ENCODE peak calls at places on chromosomes 7 and 10, in five cellular contexts. R is lower lobe of right lung, D is astrocyte of the cerebellum, G is left ventricle myocardium inferior, J is AG04450. P is an unnamed sample.

GRCh38 chr7:76294344-76295024 is 8.0 kb upstream of the HSPB1 start:
- DNase-seq in R (peak; percentile 96), D (peak; percentile 91), G (peak; percentile 98), J (peak; percentile 83), P (peak; percentile 96)

GRCh38 chr7:108088729-108089128 is 41.4 kb downstream of the LAMB4 start:
- DNase-seq in R (no peak), D (no peak), G (no peak), J (no peak), P (no peak)

GRCh38 chr7:140639366-140640053 is 1.1 kb downstream of the DENND2A start:
- DNase-seq in R (no peak), D (no peak), G (no peak), J (peak; percentile 77), P (peak; percentile 51)

GRCh38 chr10:35165811-35166210 is 39.2 kb downstream of the CREM start:
- DNase-seq in R (no peak), D (no peak), G (no peak), J (no peak), P (no peak)

GRCh38 chr10:42781893-42782445 is 626 bp upstream of the BMS1 start:
- DNase-seq in R (no peak), D (no peak), G (no peak), J (no peak), P (no peak)

GRCh38 chr7:149624006-149624405 is 126.4 kb upstream of the ZNF746 start:
- DNase-seq in R (peak; percentile 58), D (no peak), G (no peak), J (no peak), P (no peak)

GRCh38 chr10:11336703-11337102 is 274.7 kb downstream of the USP6NL start:
- DNase-seq in R (no peak), D (no peak), G (no peak), J (no peak), P (no peak)

GRCh38 chr10:129897851-129898463 is 66.1 kb downstream of the EBF3 start:
- DNase-seq in R (no peak), D (no peak), G (no peak), J (no peak), P (no peak)

GRCh38 chr7:101790566-101791293 is 26.7 kb upstream of the CUX1 start:
- DNase-seq in R (peak; percentile 6), D (no peak), G (no peak), J (no peak), P (peak; percentile 42)

GRCh38 chr7:151648429-151648828 is 128.7 kb upstream of the RHEB start:
- DNase-seq in R (no peak), D (no peak), G (no peak), J (no peak), P (no peak)

GRCh38 chr10:125296598-125296997 is 136.2 kb upstream of the CTBP2 start:
- DNase-seq in R (no peak), D (no peak), G (no peak), J (no peak), P (no peak)

GRCh38 chr7:79553811-79554555 is 100.5 kb upstream of the MAGI2 start:
- DNase-seq in R (no peak), D (no peak), G (no peak), J (no peak), P (no peak)

DNA sequence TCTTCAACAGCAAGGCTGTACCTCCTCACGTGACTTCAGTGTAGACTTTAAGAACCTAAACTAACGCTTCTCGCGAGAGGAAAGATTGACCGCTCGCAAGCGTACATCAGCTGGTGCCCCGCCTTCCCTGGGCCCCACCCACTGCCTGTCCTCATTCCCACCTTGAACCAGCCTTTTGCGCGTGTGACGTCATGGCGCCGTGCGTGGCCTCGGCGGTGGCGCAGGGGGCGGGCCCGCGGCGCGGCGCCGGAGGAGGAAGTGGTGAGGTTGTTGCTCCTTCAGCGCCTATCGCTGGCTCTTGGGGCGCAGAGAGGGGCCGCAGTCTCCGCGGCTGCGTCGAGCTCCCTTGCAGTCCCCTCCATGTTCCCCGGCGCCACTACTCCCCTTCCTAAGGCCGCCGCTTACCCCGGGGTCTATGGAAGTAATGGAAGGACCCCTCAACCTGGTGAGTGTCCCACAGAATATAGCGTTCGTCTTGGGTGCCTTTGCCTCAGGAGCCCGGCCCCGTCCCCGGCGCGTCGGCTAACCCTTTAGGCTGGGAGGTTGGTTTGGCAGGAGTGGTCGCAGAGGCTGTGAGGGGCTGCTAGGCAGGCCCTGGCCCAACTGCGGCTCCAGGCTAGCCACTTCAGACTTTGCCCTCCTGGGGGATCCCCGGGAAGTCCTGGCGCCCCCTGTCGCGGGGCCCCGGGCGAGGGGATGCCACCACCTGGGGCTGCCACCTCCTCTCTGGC is at the start of gene NRBF2:
- DNase-seq in R (peak; percentile 99), D (peak; percentile 96), G (peak; percentile 98), J (peak; percentile 94), P (peak; percentile 98)
- TF ChIP-seq CTCF in R (peak; percentile 23), D (peak; percentile 35), G (no peak), J (peak; percentile 35), P (peak; percentile 70)

DNA sequence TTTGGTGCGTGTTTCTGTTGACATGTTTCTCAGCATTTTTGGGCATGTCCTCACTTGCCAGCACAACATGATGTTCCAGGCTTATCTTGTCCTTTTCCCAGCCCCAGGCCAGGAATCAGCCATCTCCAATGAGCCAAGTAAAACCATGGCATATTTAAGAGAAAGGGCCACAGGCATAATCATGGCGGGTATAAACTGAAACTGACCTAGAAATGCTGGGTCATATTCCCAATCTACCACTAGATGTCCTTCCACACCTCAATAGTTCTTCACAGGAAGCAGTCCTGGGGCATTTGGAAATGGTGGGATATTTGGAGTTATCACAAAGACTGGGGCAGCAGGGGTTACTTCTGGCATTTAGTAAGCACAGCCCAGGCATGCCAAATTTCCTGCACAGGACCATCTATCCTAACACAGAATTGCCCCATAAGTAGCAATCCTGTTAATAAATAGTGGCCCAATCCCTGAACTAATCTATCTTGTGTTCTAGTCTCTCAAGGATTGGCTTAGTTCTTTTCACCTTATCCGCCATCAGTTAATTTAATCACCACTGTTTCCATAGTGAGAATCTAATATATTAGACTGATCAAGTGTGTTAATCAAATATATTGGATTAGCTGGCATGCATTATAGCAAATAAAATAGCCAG is 101.6 kb downstream of the NPSR1 start:
- DNase-seq in R (no peak), D (peak; percentile 27), G (no peak), J (no peak), P (no peak)
- TF ChIP-seq CTCF in R (peak; percentile 44), D (peak; percentile 76), G (peak; percentile 64), J (peak; percentile 76), P (peak; percentile 83)

GRCh38 chr10:84538036-84538435 is 209.6 kb downstream of the CCSER2 start:
- DNase-seq in R (no peak), D (no peak), G (no peak), J (no peak), P (no peak)

GRCh38 chr10:84530724-84531325 is 202.4 kb downstream of the CCSER2 start:
- DNase-seq in R (no peak), D (no peak), G (no peak), J (no peak), P (no peak)

GRCh38 chr10:84531396-84531795 is 203.0 kb downstream of the CCSER2 start:
- DNase-seq in R (no peak), D (no peak), G (no peak), J (no peak), P (no peak)

GRCh38 chr10:84537447-84537931 is 209.1 kb downstream of the CCSER2 start:
- DNase-seq in R (peak; percentile 60), D (peak; percentile 36), G (peak; percentile 42), J (peak; percentile 21), P (no peak)

GRCh38 chr10:84534168-84534567 is 205.8 kb downstream of the CCSER2 start:
- DNase-seq in R (no peak), D (no peak), G (no peak), J (no peak), P (no peak)
- TF ChIP-seq CTCF in R (peak; percentile 9), D (no peak), G (peak; percentile 37), J (no peak), P (peak; percentile 51)

DNA sequence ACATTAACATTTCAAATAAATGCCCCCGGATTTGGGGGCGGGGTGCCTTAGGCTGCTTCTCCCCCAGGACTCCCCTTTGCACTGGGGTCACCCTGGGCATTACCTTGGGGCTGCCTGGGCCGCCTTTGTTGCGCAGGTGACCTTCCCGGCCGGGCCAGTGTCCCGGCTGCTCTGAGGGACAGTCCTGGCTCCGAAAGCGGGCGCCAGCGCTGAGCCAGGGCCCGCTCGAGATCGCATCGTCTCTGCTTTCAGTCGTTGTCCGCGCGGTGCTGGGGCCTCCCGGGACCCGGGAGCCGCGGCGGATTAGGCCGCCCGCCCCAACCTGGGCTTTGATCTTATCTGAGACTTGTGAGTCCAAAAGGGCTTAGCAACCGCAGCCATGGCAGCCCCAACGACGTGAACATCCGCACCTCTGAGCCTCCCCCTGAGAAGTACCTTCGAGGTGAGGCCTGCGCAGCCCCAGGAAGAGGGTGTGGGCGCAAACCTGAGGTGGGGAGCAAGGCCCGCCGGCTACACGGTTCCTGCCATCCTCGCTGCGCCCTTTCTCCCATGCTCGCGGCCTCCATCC is 14.8 kb upstream of the WAPL start:
- DNase-seq in R (no peak), D (no peak), G (no peak), J (no peak), P (no peak)
- TF ChIP-seq CTCF in R (no peak), D (no peak), G (no peak), J (no peak), P (no peak)